ENCODE peak calls at places on chromosomes 1 and 21, in seven cellular contexts. S, H, M, C, J, E and X are unnamed samples.

GRCh38 chr1:53316058-53316741 is 11.7 kb downstream of the LRP8 start:
- DNase-seq in C (peak), J (no peak), S (no peak), E (no peak), M (peak), H (no peak), X (no peak)

GRCh38 chr21:40793057-40793456 is 53.9 kb downstream of the DSCAM start:
- DNase-seq in S (no peak), J (no peak), H (no peak), M (no peak), C (no peak), E (peak), X (no peak)

GRCh38 chr1:155976913-155977606 is 1.3 kb downstream of the ARHGEF2 start:
- DNase-seq in S (no peak), C (no peak), E (no peak), M (no peak), H (no peak), J (no peak), X (no peak)

GRCh38 chr1:56508523-56508983 is 70.8 kb downstream of the PLPP3 start:
- DNase-seq in S (peak), M (peak), J (peak), E (peak), C (no peak), H (peak), X (no peak)

GRCh38 chr1:156885904-156886355 is 7.6 kb upstream of the PEAR1 start:
- DNase-seq in H (no peak), C (no peak), E (peak), M (no peak), S (no peak), J (no peak), X (no peak)

GRCh38 chr1:192183788-192184187 is 25.5 kb downstream of the RGS18 start:
- DNase-seq in J (no peak), S (no peak), H (no peak), E (no peak), M (no peak), C (no peak), X (no peak)

GRCh38 chr1:45303582-45304310 is 22.9 kb upstream of the HPDL start:
- DNase-seq in H (peak), C (peak), M (peak), S (peak), E (peak), J (peak), X (peak)

GRCh38 chr1:38584408-38585037 is 275.0 kb downstream of the RRAGC start:
- DNase-seq in M (no peak), H (no peak), S (no peak), J (no peak), C (no peak), E (no peak), X (no peak)

GRCh38 chr1:111599781-111600180 is 19.8 kb upstream of the RAP1A start:
- DNase-seq in J (no peak), E (no peak), M (no peak), S (no peak), C (no peak), H (no peak), X (no peak)

GRCh38 chr1:4267381-4268261 is 367.5 kb upstream of the C1orf174 start:
- DNase-seq in M (no peak), S (no peak), C (no peak), E (no peak), H (no peak), J (no peak), X (no peak)

GRCh38 chr1:53733447-53733931 is 5.5 kb downstream of the GLIS1 start:
- DNase-seq in C (no peak), E (peak), J (no peak), S (no peak), M (no peak), H (no peak), X (no peak)

GRCh38 chr1:202568466-202569196 is 141.6 kb downstream of the SYT2 start:
- DNase-seq in J (peak), M (no peak), C (no peak), H (peak), E (peak), S (no peak), X (no peak)

GRCh38 chr1:50332941-50333594 is 90.2 kb downstream of the DMRTA2 start:
- DNase-seq in S (no peak), C (peak), M (peak), J (peak), E (peak), H (no peak), X (no peak)

GRCh38 chr1:242523282-242523967 is 1.1 kb downstream of the PLD5 start:
- DNase-seq in H (no peak), S (no peak), C (no peak), M (no peak), E (no peak), J (no peak), X (no peak)

GRCh38 chr1:214058071-214058470 is 70.3 kb downstream of the PROX1 start:
- DNase-seq in C (no peak), J (no peak), S (no peak), H (no peak), E (no peak), M (no peak), X (no peak)

GRCh38 chr1:55216078-55216477 is 914 bp upstream of the USP24 start:
- DNase-seq in H (no peak), J (no peak), M (no peak), E (no peak), S (no peak), C (no peak), X (no peak)

GRCh38 chr1:180215856-180216625 is 14.0 kb upstream of the LHX4 start:
- DNase-seq in S (no peak), E (peak), H (no peak), J (no peak), M (no peak), C (no peak), X (no peak)

GRCh38 chr1:98947071-98947470 is 57.6 kb downstream of the PLPPR5 start:
- DNase-seq in S (no peak), M (no peak), E (no peak), H (no peak), C (no peak), J (no peak), X (no peak)

GRCh38 chr1:91513160-91513559 is 12.5 kb downstream of the CDC7 start:
- DNase-seq in H (peak), C (no peak), J (no peak), S (no peak), M (no peak), E (peak), X (no peak)

GRCh38 chr1:101314244-101314643 is 77.4 kb downstream of the S1PR1 start:
- DNase-seq in J (peak), S (no peak), E (peak), M (no peak), C (no peak), H (peak), X (no peak)

GRCh38 chr1:119285482-119285881 is 83.1 kb upstream of the HAO2 start:
- DNase-seq in C (no peak), J (peak), E (peak), M (no peak), S (no peak), H (peak), X (peak)

GRCh38 chr1:26418865-26419349 is 8.3 kb downstream of the LIN28A start:
- DNase-seq in M (no peak), S (no peak), C (no peak), H (no peak), J (no peak), E (peak), X (no peak)

GRCh38 chr1:31064685-31065309 is 720 bp downstream of the PUM1 start:
- DNase-seq in M (no peak), C (no peak), H (peak), E (peak), J (no peak), S (no peak), X (no peak)

GRCh38 chr1:181102841-181103240 is 14.3 kb downstream of the IER5 start:
- DNase-seq in H (no peak), M (no peak), E (no peak), C (no peak), J (no peak), S (no peak), X (no peak)

GRCh38 chr1:196466656-196467055 is 141.6 kb downstream of the KCNT2 start:
- DNase-seq in M (no peak), H (peak), S (no peak), E (peak), J (no peak), C (no peak), X (peak)

GRCh38 chr1:54296666-54297065 is 96.7 kb downstream of the MRPL37 start:
- DNase-seq in E (no peak), S (no peak), J (no peak), M (no peak), H (no peak), C (peak), X (no peak)

GRCh38 chr1:7659514-7659913 is 111.6 kb upstream of the VAMP3 start:
- DNase-seq in C (no peak), J (no peak), M (no peak), E (no peak), H (no peak), S (no peak), X (no peak)

GRCh38 chr1:110211503-110212164 is 1.5 kb downstream of the KCNC4 start:
- DNase-seq in S (no peak), C (no peak), J (no peak), H (no peak), E (peak), M (peak), X (no peak)

GRCh38 chr1:145956361-145956760 is 1.5 kb downstream of the LIX1L start:
- DNase-seq in M (no peak), H (no peak), C (no peak), J (no peak), S (no peak), E (no peak), X (no peak)
- H3K4me3 ChIP-seq in M (no peak), H (no peak), C (peak), J (peak), S (peak), E (peak), X (peak)

GRCh38 chr1:40122865-40123264 is 25.8 kb upstream of the PPT1 start:
- DNase-seq in H (no peak), E (no peak), S (no peak), J (no peak), C (no peak), M (no peak), X (no peak)

GRCh38 chr1:40114400-40114799 is 17.3 kb upstream of the PPT1 start:
- DNase-seq in C (no peak), S (no peak), J (no peak), H (no peak), M (no peak), E (no peak), X (no peak)

GRCh38 chr1:40120128-40120527 is 23.1 kb upstream of the PPT1 start:
- DNase-seq in C (no peak), J (no peak), H (no peak), M (no peak), E (no peak), S (no peak), X (no peak)
- H3K4me3 ChIP-seq in C (no peak), J (no peak), H (no peak), M (no peak), E (no peak), S (no peak), X (no peak)

GRCh38 chr1:174036204-174036603 is 14.0 kb upstream of the RC3H1 start:
- DNase-seq in C (no peak), J (no peak), E (no peak), H (no peak), M (no peak), S (no peak), X (no peak)
- H3K4me3 ChIP-seq in C (no peak), J (no peak), E (no peak), H (no peak), M (no peak), S (no peak), X (no peak)

GRCh38 chr1:185316163-185317033 is 645 bp downstream of the IVNS1ABP start:
- DNase-seq in E (peak), J (peak), S (peak), M (peak), C (peak), H (peak), X (peak)

GRCh38 chr1:185317886-185318310 is 855 bp upstream of the IVNS1ABP start:
- DNase-seq in C (peak), J (peak), H (peak), E (peak), S (peak), M (peak), X (no peak)

GRCh38 chr1:185319152-185319501 is 2.1 kb upstream of the IVNS1ABP start:
- DNase-seq in S (no peak), C (no peak), J (no peak), H (no peak), E (no peak), M (no peak), X (no peak)

GRCh38 chr1:185317034-185317885 is at the start of gene IVNS1ABP:
- DNase-seq in S (peak), M (peak), E (peak), C (peak), H (peak), J (peak), X (peak)

DNA sequence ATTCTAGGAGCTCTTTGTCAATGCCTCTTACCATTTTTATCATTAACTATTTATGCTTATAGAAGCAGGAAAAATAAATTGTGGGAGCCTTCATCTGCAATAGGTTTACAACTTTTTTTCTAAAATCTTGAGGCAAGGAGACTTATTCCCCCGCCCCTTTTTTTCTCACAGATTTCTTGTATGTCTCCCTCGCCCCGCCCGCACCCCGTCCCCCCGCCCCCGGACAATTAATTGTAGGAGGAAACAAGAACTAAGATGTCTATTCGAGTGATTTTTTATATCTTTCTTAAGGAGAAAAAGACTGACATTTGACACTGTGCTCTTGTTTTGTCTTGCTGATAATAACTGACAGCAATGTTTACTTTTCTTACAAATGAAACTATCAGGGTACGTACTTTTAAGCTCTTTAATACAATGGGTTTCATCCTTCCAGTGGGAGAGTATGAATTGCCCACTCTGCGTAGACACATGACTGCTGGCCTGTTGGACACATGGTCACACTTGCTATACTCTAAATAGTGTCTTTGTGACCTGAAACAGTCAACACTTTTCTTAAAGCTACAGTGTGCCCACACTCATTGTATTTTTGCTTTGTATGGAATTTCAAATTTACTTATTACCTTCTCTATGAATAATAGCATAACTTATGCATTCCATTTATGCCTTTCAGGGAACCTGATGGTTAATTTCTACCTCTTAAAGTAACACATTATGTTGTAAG is 1.5 kb upstream of the IVNS1ABP start:
- DNase-seq in H (no peak), S (no peak), M (no peak), C (no peak), E (no peak), J (no peak), X (no peak)
- H3K4me3 ChIP-seq in H (peak), S (no peak), M (no peak), C (peak), E (no peak), J (peak), X (no peak)

GRCh38 chr1:226551299-226551698 is 2.7 kb downstream of the STUM start:
- DNase-seq in S (no peak), C (no peak), E (no peak), H (no peak), M (peak), J (peak), X (no peak)
- H3K4me3 ChIP-seq in S (no peak), C (no peak), E (no peak), H (no peak), M (no peak), J (no peak), X (no peak)